ENCODE peak calls at places on chromosome 19, in four cellular contexts. One of them, this sample, is unnamed.

GRCh38 chr19:28706693-28707092 is 506.3 kb downstream of the UQCRFS1 start:
- DNase-seq in tibial nerve: no peak
- DNase-seq in GM04504: no peak
- DNase-seq in stimulated activated CD4-positive, alpha-beta T cell treated with anti-CD3 and anti-CD28 coated beads, TNF-alpha, amount 100 ng/mL, for 24 hours: no peak
- DNase-seq in this sample: no peak

GRCh38 chr19:14073232-14073924 is 792 bp downstream of the MISP3 start:
- DNase-seq in tibial nerve: peak; percentile 39
- DNase-seq in GM04504: no peak
- DNase-seq in stimulated activated CD4-positive, alpha-beta T cell treated with anti-CD3 and anti-CD28 coated beads, TNF-alpha, amount 100 ng/mL, for 24 hours: no peak
- DNase-seq in this sample: peak; percentile 72

GRCh38 chr19:51571599-51571998 is 516 bp downstream of the ZNF175 start:
- DNase-seq in tibial nerve: no peak
- DNase-seq in GM04504: no peak
- DNase-seq in stimulated activated CD4-positive, alpha-beta T cell treated with anti-CD3 and anti-CD28 coated beads, TNF-alpha, amount 100 ng/mL, for 24 hours: no peak
- DNase-seq in this sample: no peak

GRCh38 chr19:54162241-54162805 is 2.8 kb upstream of the LENG1 start:
- DNase-seq in tibial nerve: peak; percentile 79
- DNase-seq in GM04504: no peak
- DNase-seq in stimulated activated CD4-positive, alpha-beta T cell treated with anti-CD3 and anti-CD28 coated beads, TNF-alpha, amount 100 ng/mL, for 24 hours: peak; percentile 56
- DNase-seq in this sample: peak; percentile 89

GRCh38 chr19:1453525-1454371 is 3.8 kb downstream of the APC2 start:
- DNase-seq in tibial nerve: peak; percentile 20
- DNase-seq in GM04504: no peak
- DNase-seq in stimulated activated CD4-positive, alpha-beta T cell treated with anti-CD3 and anti-CD28 coated beads, TNF-alpha, amount 100 ng/mL, for 24 hours: no peak
- DNase-seq in this sample: no peak

GRCh38 chr19:6564393-6564792 is 26.6 kb downstream of the CD70 start:
- DNase-seq in tibial nerve: no peak
- DNase-seq in GM04504: no peak
- DNase-seq in stimulated activated CD4-positive, alpha-beta T cell treated with anti-CD3 and anti-CD28 coated beads, TNF-alpha, amount 100 ng/mL, for 24 hours: no peak
- DNase-seq in this sample: no peak

GRCh38 chr19:920051-920857 is 3.1 kb downstream of the KISS1R start:
- DNase-seq in tibial nerve: no peak
- DNase-seq in GM04504: no peak
- DNase-seq in stimulated activated CD4-positive, alpha-beta T cell treated with anti-CD3 and anti-CD28 coated beads, TNF-alpha, amount 100 ng/mL, for 24 hours: no peak
- DNase-seq in this sample: no peak

GRCh38 chr19:54431255-54431838 is 16.1 kb downstream of the TTYH1 start:
- DNase-seq in tibial nerve: no peak
- DNase-seq in GM04504: no peak
- DNase-seq in stimulated activated CD4-positive, alpha-beta T cell treated with anti-CD3 and anti-CD28 coated beads, TNF-alpha, amount 100 ng/mL, for 24 hours: no peak
- DNase-seq in this sample: no peak

GRCh38 chr19:2540646-2541454 is 64.9 kb downstream of the GADD45B start:
- DNase-seq in tibial nerve: peak; percentile 78
- DNase-seq in GM04504: peak; percentile 95
- DNase-seq in stimulated activated CD4-positive, alpha-beta T cell treated with anti-CD3 and anti-CD28 coated beads, TNF-alpha, amount 100 ng/mL, for 24 hours: no peak
- DNase-seq in this sample: peak; percentile 77

GRCh38 chr19:788821-789472 is 8.3 kb upstream of the PTBP1 start:
- DNase-seq in tibial nerve: no peak
- DNase-seq in GM04504: no peak
- DNase-seq in stimulated activated CD4-positive, alpha-beta T cell treated with anti-CD3 and anti-CD28 coated beads, TNF-alpha, amount 100 ng/mL, for 24 hours: no peak
- DNase-seq in this sample: no peak

GRCh38 chr19:32581704-32582164 is 744 bp downstream of the PDCD5 start:
- DNase-seq in tibial nerve: no peak
- DNase-seq in GM04504: no peak
- DNase-seq in stimulated activated CD4-positive, alpha-beta T cell treated with anti-CD3 and anti-CD28 coated beads, TNF-alpha, amount 100 ng/mL, for 24 hours: no peak
- DNase-seq in this sample: no peak

GRCh38 chr19:32308436-32309077 is 36.9 kb upstream of the ZNF507 start:
- DNase-seq in tibial nerve: no peak
- DNase-seq in GM04504: no peak
- DNase-seq in stimulated activated CD4-positive, alpha-beta T cell treated with anti-CD3 and anti-CD28 coated beads, TNF-alpha, amount 100 ng/mL, for 24 hours: no peak
- DNase-seq in this sample: no peak

GRCh38 chr19:49676690-49677231 is 310 bp upstream of the PRMT1 start:
- DNase-seq in tibial nerve: peak; percentile 100
- DNase-seq in GM04504: peak; percentile 100
- DNase-seq in stimulated activated CD4-positive, alpha-beta T cell treated with anti-CD3 and anti-CD28 coated beads, TNF-alpha, amount 100 ng/mL, for 24 hours: peak; percentile 99
- DNase-seq in this sample: peak; percentile 100

GRCh38 chr19:13260883-13261653 is 110.9 kb downstream of the IER2 start:
- DNase-seq in tibial nerve: peak; percentile 8
- DNase-seq in GM04504: peak; percentile 80
- DNase-seq in stimulated activated CD4-positive, alpha-beta T cell treated with anti-CD3 and anti-CD28 coated beads, TNF-alpha, amount 100 ng/mL, for 24 hours: peak; percentile 32
- DNase-seq in this sample: no peak

This sample was measured in ovary.